ENCODE peak calls at places on chromosome 6, in four cellular contexts. Y is astrocyte of the cerebellum, T is foreskin fibroblast, E is PC-9. V is an unnamed sample.

GRCh38 chr6:133815313-133815712 is 73.6 kb upstream of the TCF21 start:
- DNase-seq in Y (no peak), T (no peak), E (no peak), V (no peak)

GRCh38 chr6:44558315-44559227 is 171.1 kb downstream of the CDC5L start:
- DNase-seq in Y (no peak), T (no peak), E (no peak), V (no peak)

GRCh38 chr6:143822584-143823024 is 20.5 kb upstream of the LTV1 start:
- DNase-seq in Y (peak; percentile 66), T (no peak), E (no peak), V (peak; percentile 46)

GRCh38 chr6:88376197-88376596 is 210.1 kb upstream of the CNR1 start:
- DNase-seq in Y (no peak), T (no peak), E (no peak), V (no peak)

GRCh38 chr6:43770417-43771209 is 602 bp downstream of the VEGFA start:
- DNase-seq in Y (no peak), T (peak; percentile 90), E (peak; percentile 68), V (no peak)

GRCh38 chr6:159090530-159091306 is 45.9 kb upstream of the TAGAP start:
- DNase-seq in Y (no peak), T (no peak), E (no peak), V (no peak)

GRCh38 chr6:17584241-17584803 is 15.8 kb upstream of the FAM8A1 start:
- DNase-seq in Y (peak; percentile 70), T (peak; percentile 87), E (no peak), V (peak; percentile 76)

GRCh38 chr6:134230087-134230717 is 87.7 kb downstream of the SGK1 start:
- DNase-seq in Y (no peak), T (no peak), E (no peak), V (no peak)

GRCh38 chr6:148538251-148539190 is 195.9 kb downstream of the SASH1 start:
- DNase-seq in Y (peak; percentile 77), T (peak; percentile 80), E (no peak), V (no peak)

GRCh38 chr6:146429831-146430230 is 113.8 kb upstream of the RAB32 start:
- DNase-seq in Y (no peak), T (no peak), E (no peak), V (no peak)

GRCh38 chr6:146434991-146435390 is 108.6 kb upstream of the RAB32 start:
- DNase-seq in Y (no peak), T (no peak), E (no peak), V (no peak)

DNA sequence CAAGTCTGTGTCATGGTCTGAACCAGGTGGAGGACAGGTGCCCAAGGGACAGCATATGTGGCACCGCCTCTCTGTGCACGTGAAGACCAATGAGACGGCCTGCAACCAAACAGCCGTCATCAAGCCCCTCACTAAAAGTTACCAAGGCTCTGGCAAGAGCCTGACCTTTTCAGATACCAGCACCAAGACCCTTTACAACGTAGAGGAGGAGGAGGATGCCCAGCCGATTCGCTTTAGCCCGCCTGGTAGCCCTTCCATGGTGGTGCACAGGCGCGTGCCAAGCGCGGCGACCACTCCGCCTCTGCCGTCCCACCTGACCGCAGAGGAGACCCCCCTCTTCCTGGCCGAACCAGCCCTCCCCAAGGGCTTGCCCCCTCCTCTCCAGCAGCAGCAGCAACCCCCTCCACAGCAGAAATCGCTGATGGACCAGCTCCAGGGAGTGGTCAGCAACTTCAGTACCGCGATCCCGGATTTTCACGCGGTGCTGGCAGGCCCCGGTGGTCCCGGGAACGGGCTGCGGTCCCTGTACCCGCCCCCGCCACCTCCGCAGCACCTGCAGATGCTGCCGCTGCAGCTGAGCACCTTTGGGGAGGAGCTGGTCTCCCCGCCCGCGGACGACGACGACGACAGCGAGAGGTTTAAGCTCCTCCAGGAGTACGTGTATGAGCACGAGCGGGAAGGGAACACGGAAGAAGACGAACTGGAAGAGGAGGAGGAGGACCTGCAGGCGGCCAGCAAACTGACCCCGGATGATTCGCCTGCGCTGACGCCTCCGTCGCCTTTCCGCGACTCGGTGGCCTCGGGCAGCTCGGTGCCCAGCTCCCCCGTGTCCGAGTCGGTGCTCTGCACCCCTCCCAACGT is 109.5 kb upstream of the RAB32 start:
- DNase-seq in Y (no peak), T (peak; percentile 31), E (no peak), V (no peak)
- H3K4me3 ChIP-seq in Y (peak overlapping the region; percentile 42), T (peak overlapping the region; percentile 33), E (no peak overlapping the region), V (peak overlapping the region; percentile 21)

GRCh38 chr6:170227996-170228550 is 62.8 kb downstream of the DLL1 start:
- DNase-seq in Y (no peak), T (no peak), E (no peak), V (no peak)
- TF ChIP-seq CTCF in Y (no peak), T (no peak), E (no peak), V (no peak)

GRCh38 chr6:53618219-53618618 is 47.3 kb downstream of the KLHL31 start:
- DNase-seq in Y (no peak), T (no peak), E (no peak), V (no peak)

GRCh38 chr6:53611342-53611741 is 54.2 kb downstream of the KLHL31 start:
- DNase-seq in Y (no peak), T (no peak), E (no peak), V (no peak)

GRCh38 chr6:53614676-53615075 is 50.9 kb downstream of the KLHL31 start:
- DNase-seq in Y (no peak), T (no peak), E (peak; percentile 31), V (no peak)

GRCh38 chr6:53616450-53617357 is 48.9 kb downstream of the KLHL31 start:
- DNase-seq in Y (no peak), T (no peak), E (peak; percentile 43), V (no peak)

GRCh38 chr6:53615633-53616449 is 49.7 kb downstream of the KLHL31 start:
- DNase-seq in Y (peak; percentile 22), T (peak; percentile 65), E (peak; percentile 73), V (no peak)
- H3K4me3 ChIP-seq in Y (no peak overlapping the region), T (no peak overlapping the region), E (peak overlapping the region; percentile 49), V (no peak overlapping the region)

GRCh38 chr6:131951576-131952230 is 531 bp upstream of the CCN2 start:
- DNase-seq in Y (no peak), T (no peak), E (no peak), V (no peak)
- TF ChIP-seq CTCF in Y (no peak), T (no peak), E (no peak), V (no peak)

DNA sequence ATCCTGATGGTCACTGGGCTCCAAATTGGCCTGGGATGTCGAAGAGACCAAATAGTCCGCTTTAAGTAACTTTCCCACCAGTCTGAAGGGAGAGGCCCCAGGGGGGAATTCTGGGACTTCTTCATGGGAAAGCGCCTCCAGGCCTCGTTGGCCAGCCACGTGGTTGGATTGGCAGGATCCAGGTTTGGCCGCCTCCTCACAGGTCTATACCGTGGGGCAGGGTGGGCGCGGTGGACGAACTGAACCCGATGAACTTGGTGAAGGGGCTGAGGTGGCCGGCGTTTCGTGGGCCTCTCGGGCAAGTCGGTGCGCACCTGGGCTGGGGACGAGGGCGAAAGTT is 297 bp downstream of the POM121L2 start:
- DNase-seq in Y (no peak), T (no peak), E (no peak), V (no peak)
- H3K4me3 ChIP-seq in Y (peak overlapping the region; percentile 51), T (peak overlapping the region; percentile 44), E (no peak overlapping the region), V (peak overlapping the region; percentile 60)

GRCh38 chr6:120826253-120826652 is 508.0 kb downstream of the TBC1D32 start:
- DNase-seq in Y (no peak), T (no peak), E (peak; percentile 37), V (no peak)
- TF ChIP-seq CTCF in Y (peak; percentile 74), T (no peak), E (peak; percentile 93), V (no peak)

V was measured in AG09309.